ENCODE peak calls at places on chromosome 9, in eight cellular contexts. E, T, C, U, Z, F, O and I are unnamed samples.

GRCh38 chr9:97773091-97773490 is 76.0 kb upstream of the XPA start:
- DNase-seq in E (no peak), T (no peak), C (no peak), U (no peak), Z (peak), F (no peak), O (no peak), I (no peak)

GRCh38 chr9:136143215-136144001 is 24.7 kb upstream of the TMEM250 start:
- DNase-seq in E (no peak), T (no peak), C (peak), U (peak), Z (no peak), F (no peak), O (peak), I (no peak)

GRCh38 chr9:83472221-83472665 is 66.0 kb downstream of the FRMD3 start:
- DNase-seq in E (no peak), T (no peak), C (peak), U (no peak), Z (peak), F (no peak), O (no peak), I (no peak)

GRCh38 chr9:2158729-2159128 is 143.6 kb downstream of the SMARCA2 start:
- DNase-seq in E (no peak), T (no peak), C (no peak), U (no peak), Z (no peak), F (no peak), O (no peak), I (no peak)

GRCh38 chr9:126907058-126907457 is 7.5 kb upstream of the RALGPS1 start:
- DNase-seq in E (no peak), T (no peak), C (no peak), U (no peak), Z (no peak), F (no peak), O (no peak), I (no peak)

GRCh38 chr9:8284835-8285234 is 485.3 kb upstream of the DMAC1 start:
- DNase-seq in E (no peak), T (no peak), C (no peak), U (no peak), Z (no peak), F (no peak), O (no peak), I (no peak)

GRCh38 chr9:4662989-4663792 is 1.1 kb downstream of the PLPP6 start:
- DNase-seq in E (peak), T (no peak), C (no peak), U (no peak), Z (no peak), F (no peak), O (no peak), I (no peak)

GRCh38 chr9:3507395-3508077 is 18.3 kb downstream of the RFX3 start:
- DNase-seq in E (no peak), T (no peak), C (no peak), U (no peak), Z (no peak), F (no peak), O (no peak), I (no peak)

GRCh38 chr9:131257266-131258025 is 18.9 kb downstream of the FAM78A start:
- DNase-seq in E (no peak), T (no peak), C (no peak), U (no peak), Z (no peak), F (no peak), O (no peak), I (no peak)

GRCh38 chr9:34446468-34446891 is 11.9 kb downstream of the FAM219A start:
- DNase-seq in E (no peak), T (no peak), C (no peak), U (no peak), Z (no peak), F (no peak), O (no peak), I (no peak)

GRCh38 chr9:98860871-98861293 is 53.4 kb downstream of the GALNT12 start:
- DNase-seq in E (no peak), T (peak), C (no peak), U (no peak), Z (peak), F (no peak), O (no peak), I (peak)

GRCh38 chr9:131274674-131275331 is 1.5 kb downstream of the FAM78A start:
- DNase-seq in E (peak), T (no peak), C (no peak), U (peak), Z (no peak), F (peak), O (no peak), I (no peak)

GRCh38 chr9:94901019-94901363 is 174.5 kb downstream of the AOPEP start:
- DNase-seq in E (no peak), T (no peak), C (no peak), U (no peak), Z (no peak), F (no peak), O (no peak), I (no peak)

GRCh38 chr9:119963258-119963797 is 594.1 kb upstream of the BRINP1 start:
- DNase-seq in E (no peak), T (no peak), C (peak), U (no peak), Z (no peak), F (no peak), O (peak), I (no peak)

GRCh38 chr9:112097712-112098688 is 77.1 kb downstream of the SUSD1 start:
- DNase-seq in E (peak), T (peak), C (peak), U (peak), Z (peak), F (no peak), O (peak), I (peak)

GRCh38 chr9:18743976-18744375 is 270.0 kb downstream of the ADAMTSL1 start:
- DNase-seq in E (no peak), T (no peak), C (no peak), U (no peak), Z (no peak), F (no peak), O (no peak), I (peak)

GRCh38 chr9:18297532-18297872 is 176.5 kb upstream of the ADAMTSL1 start:
- DNase-seq in E (no peak), T (no peak), C (no peak), U (no peak), Z (peak), F (no peak), O (no peak), I (no peak)

GRCh38 chr9:68577778-68578591 is 37.3 kb upstream of the TMEM252 start:
- DNase-seq in E (peak), T (peak), C (no peak), U (peak), Z (no peak), F (no peak), O (no peak), I (no peak)

GRCh38 chr9:68575821-68576220 is 35.1 kb upstream of the TMEM252 start:
- DNase-seq in E (no peak), T (no peak), C (no peak), U (no peak), Z (no peak), F (no peak), O (no peak), I (no peak)

GRCh38 chr9:68574150-68574549 is 33.5 kb upstream of the TMEM252 start:
- DNase-seq in E (no peak), T (no peak), C (no peak), U (no peak), Z (no peak), F (no peak), O (no peak), I (no peak)
- TF ChIP-seq CTCF in E (no peak), T (peak), C (no peak), U (no peak), Z (no peak), F (peak), O (no peak), I (peak)

DNA sequence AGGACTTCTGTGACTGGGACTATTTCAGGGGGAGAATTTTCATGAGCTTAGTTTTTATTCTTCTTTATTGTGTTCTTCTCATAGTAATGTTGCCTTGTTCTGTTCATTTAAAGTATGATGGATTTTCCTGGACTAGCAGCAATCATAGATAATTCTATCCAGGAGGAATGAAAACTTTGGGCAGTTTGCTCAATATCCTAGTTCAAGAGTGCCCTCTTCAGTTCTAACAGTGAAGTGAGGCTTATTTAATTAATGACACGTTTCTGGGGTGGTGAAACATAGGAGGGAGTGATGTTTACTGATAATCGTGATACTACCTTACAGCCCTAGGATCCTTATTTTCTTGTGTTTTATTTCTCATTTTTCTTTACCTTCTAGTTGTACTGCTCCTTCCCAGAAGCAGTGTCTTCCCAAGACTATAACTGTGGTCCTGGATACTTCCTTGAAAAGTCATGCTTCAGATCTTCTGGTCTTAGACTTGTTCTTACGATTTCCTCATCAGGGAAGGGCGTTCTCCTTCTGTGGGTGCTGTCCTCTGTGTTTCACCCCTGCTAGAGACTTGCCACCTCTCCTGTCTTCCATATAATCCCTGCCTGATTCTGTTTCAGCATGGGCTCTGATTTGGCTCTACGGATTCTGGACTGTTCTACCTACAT is 57.4 kb downstream of the CFAP95 start:
- DNase-seq in E (peak), T (no peak), C (no peak), U (peak), Z (peak), F (no peak), O (no peak), I (no peak)
- TF ChIP-seq CTCF in E (no peak), T (peak), C (no peak), U (peak), Z (peak), F (peak), O (peak), I (peak)

GRCh38 chr9:108543251-108543768 is 312.5 kb downstream of the ACTL7B start:
- DNase-seq in E (no peak), T (no peak), C (peak), U (no peak), Z (peak), F (no peak), O (no peak), I (no peak)
- TF ChIP-seq CTCF in E (no peak), T (no peak), C (no peak), U (no peak), Z (no peak), F (no peak), O (no peak), I (no peak)

DNA sequence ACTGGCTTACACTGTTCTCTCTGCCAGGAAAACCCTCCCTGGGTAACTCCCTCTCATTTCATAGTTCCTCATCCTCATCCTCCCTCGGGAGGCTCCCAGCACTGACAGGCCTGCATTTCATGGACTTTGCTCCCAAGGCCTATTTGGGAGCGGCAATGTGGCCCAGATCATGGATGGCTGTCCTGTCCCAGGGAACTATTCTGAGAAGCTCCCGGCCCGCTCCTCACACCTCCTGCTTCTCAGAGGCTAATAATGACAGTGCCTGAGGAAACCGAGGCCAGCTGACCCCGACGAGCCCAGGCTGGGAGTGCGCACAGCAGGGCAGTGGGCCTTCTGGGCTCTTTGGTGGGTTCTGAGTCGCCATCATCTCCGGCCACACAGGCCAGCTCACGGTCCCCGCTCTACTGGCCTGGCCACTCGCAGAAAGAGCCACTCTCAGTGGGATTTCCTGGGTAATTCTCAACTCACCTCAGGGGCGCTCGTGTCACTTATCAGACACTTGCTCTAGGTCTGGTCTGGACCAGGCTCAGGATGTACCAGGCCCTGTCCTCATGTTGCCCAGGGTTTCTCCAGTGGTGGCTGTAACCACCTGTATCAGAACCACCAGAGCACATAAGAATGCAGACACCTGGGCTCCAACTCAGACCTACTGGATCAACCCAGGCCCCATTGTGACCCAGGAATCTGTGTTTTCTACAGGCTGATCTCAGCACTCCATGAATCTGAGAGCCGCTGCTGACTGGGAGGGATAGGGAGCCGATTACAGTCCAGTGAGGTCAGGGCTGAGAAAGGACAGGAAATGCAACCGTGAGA is 2.0 kb upstream of the DOLPP1 start:
- DNase-seq in E (no peak), T (no peak), C (peak), U (no peak), Z (no peak), F (no peak), O (no peak), I (no peak)
- TF ChIP-seq CTCF in E (no peak), T (no peak), C (no peak), U (no peak), Z (no peak), F (no peak), O (no peak), I (no peak)